ENCODE peak calls at places on chromosomes 2 and 18, in eight cellular contexts. One of them, this sample, is unnamed.

GRCh38 chr2:26412091-26412673 is 10.5 kb downstream of the DRC1 start:
- DNase-seq in mesothelial cell of epicardium: no peak
- DNase-seq in H9: no peak
- DNase-seq in endothelial cell: no peak
- DNase-seq in endothelial cell of umbilical vein: no peak
- DNase-seq in fibroblast of mammary gland: peak; percentile 11
- DNase-seq in fibroblast of lung: no peak
- DNase-seq in stomach: no peak
- DNase-seq in this sample: no peak

GRCh38 chr2:11071207-11071606 is 84.1 kb upstream of the SLC66A3 start:
- DNase-seq in mesothelial cell of epicardium: no peak
- DNase-seq in H9: peak; percentile 58
- DNase-seq in endothelial cell: no peak
- DNase-seq in endothelial cell of umbilical vein: no peak
- DNase-seq in fibroblast of mammary gland: peak; percentile 20
- DNase-seq in fibroblast of lung: no peak
- DNase-seq in stomach: no peak
- DNase-seq in this sample: no peak

GRCh38 chr2:28868611-28869010 is 1.5 kb downstream of the TRMT61B start:
- DNase-seq in mesothelial cell of epicardium: no peak
- DNase-seq in H9: no peak
- DNase-seq in endothelial cell: no peak
- DNase-seq in endothelial cell of umbilical vein: no peak
- DNase-seq in fibroblast of mammary gland: no peak
- DNase-seq in fibroblast of lung: no peak
- DNase-seq in stomach: no peak
- DNase-seq in this sample: peak; percentile 22

GRCh38 chr2:224378087-224379085 is 23.5 kb downstream of the FAM124B start:
- DNase-seq in mesothelial cell of epicardium: no peak
- DNase-seq in H9: no peak
- DNase-seq in endothelial cell: no peak
- DNase-seq in endothelial cell of umbilical vein: no peak
- DNase-seq in fibroblast of mammary gland: no peak
- DNase-seq in fibroblast of lung: no peak
- DNase-seq in stomach: no peak
- DNase-seq in this sample: no peak

GRCh38 chr2:96241227-96241626 is 24.6 kb downstream of the TMEM127 start:
- DNase-seq in mesothelial cell of epicardium: no peak
- DNase-seq in H9: peak; percentile 43
- DNase-seq in endothelial cell: no peak
- DNase-seq in endothelial cell of umbilical vein: no peak
- DNase-seq in fibroblast of mammary gland: no peak
- DNase-seq in fibroblast of lung: no peak
- DNase-seq in stomach: no peak
- DNase-seq in this sample: no peak

GRCh38 chr2:48219234-48219554 is 310.8 kb upstream of the STON1 start:
- DNase-seq in mesothelial cell of epicardium: no peak
- DNase-seq in H9: no peak
- DNase-seq in endothelial cell: no peak
- DNase-seq in endothelial cell of umbilical vein: no peak
- DNase-seq in fibroblast of mammary gland: no peak
- DNase-seq in fibroblast of lung: no peak
- DNase-seq in stomach: no peak
- DNase-seq in this sample: no peak

GRCh38 chr2:239625913-239626734 is 225.3 kb upstream of the HDAC4 start:
- DNase-seq in mesothelial cell of epicardium: no peak
- DNase-seq in H9: no peak
- DNase-seq in endothelial cell: no peak
- DNase-seq in endothelial cell of umbilical vein: no peak
- DNase-seq in fibroblast of mammary gland: no peak
- DNase-seq in fibroblast of lung: no peak
- DNase-seq in stomach: no peak
- DNase-seq in this sample: no peak

GRCh38 chr2:73059106-73059505 is 12.4 kb downstream of the SFXN5 start:
- DNase-seq in mesothelial cell of epicardium: no peak
- DNase-seq in H9: no peak
- DNase-seq in endothelial cell: no peak
- DNase-seq in endothelial cell of umbilical vein: no peak
- DNase-seq in fibroblast of mammary gland: no peak
- DNase-seq in fibroblast of lung: no peak
- DNase-seq in stomach: no peak
- DNase-seq in this sample: no peak

GRCh38 chr2:29196792-29197788 is 81.9 kb downstream of the CLIP4 start:
- DNase-seq in mesothelial cell of epicardium: peak; percentile 51
- DNase-seq in H9: peak; percentile 73
- DNase-seq in endothelial cell: peak; percentile 82
- DNase-seq in endothelial cell of umbilical vein: peak; percentile 56
- DNase-seq in fibroblast of mammary gland: peak; percentile 61
- DNase-seq in fibroblast of lung: peak; percentile 37
- DNase-seq in stomach: peak; percentile 76
- DNase-seq in this sample: no peak

GRCh38 chr2:112075490-112076260 is 20.6 kb downstream of the TMEM87B start:
- DNase-seq in mesothelial cell of epicardium: no peak
- DNase-seq in H9: no peak
- DNase-seq in endothelial cell: no peak
- DNase-seq in endothelial cell of umbilical vein: peak; percentile 86
- DNase-seq in fibroblast of mammary gland: no peak
- DNase-seq in fibroblast of lung: peak; percentile 77
- DNase-seq in stomach: no peak
- DNase-seq in this sample: no peak

GRCh38 chr2:12498703-12499102 is 218.0 kb upstream of the TRIB2 start:
- DNase-seq in mesothelial cell of epicardium: no peak
- DNase-seq in H9: no peak
- DNase-seq in endothelial cell: no peak
- DNase-seq in endothelial cell of umbilical vein: no peak
- DNase-seq in fibroblast of mammary gland: peak; percentile 87
- DNase-seq in fibroblast of lung: peak; percentile 59
- DNase-seq in stomach: no peak
- DNase-seq in this sample: no peak

GRCh38 chr18:34583895-34584294 is 126.2 kb upstream of the DTNA start:
- DNase-seq in mesothelial cell of epicardium: no peak
- DNase-seq in H9: no peak
- DNase-seq in endothelial cell: no peak
- DNase-seq in endothelial cell of umbilical vein: no peak
- DNase-seq in fibroblast of mammary gland: no peak
- DNase-seq in fibroblast of lung: no peak
- DNase-seq in stomach: no peak
- DNase-seq in this sample: no peak

GRCh38 chr2:45279356-45279755 is 270.1 kb upstream of the SIX2 start:
- DNase-seq in mesothelial cell of epicardium: no peak
- DNase-seq in H9: no peak
- DNase-seq in endothelial cell: no peak
- DNase-seq in endothelial cell of umbilical vein: no peak
- DNase-seq in fibroblast of mammary gland: no peak
- DNase-seq in fibroblast of lung: no peak
- DNase-seq in stomach: no peak
- DNase-seq in this sample: no peak

GRCh38 chr2:72131371-72131891 is 16.2 kb downstream of the CYP26B1 start:
- DNase-seq in mesothelial cell of epicardium: no peak
- DNase-seq in H9: peak; percentile 18
- DNase-seq in endothelial cell: peak; percentile 2
- DNase-seq in endothelial cell of umbilical vein: no peak
- DNase-seq in fibroblast of mammary gland: no peak
- DNase-seq in fibroblast of lung: no peak
- DNase-seq in stomach: no peak
- DNase-seq in this sample: no peak

GRCh38 chr18:5298156-5298852 is 2.8 kb upstream of the ZBTB14 start:
- DNase-seq in mesothelial cell of epicardium: no peak
- DNase-seq in H9: no peak
- DNase-seq in endothelial cell: no peak
- DNase-seq in endothelial cell of umbilical vein: no peak
- DNase-seq in fibroblast of mammary gland: no peak
- DNase-seq in fibroblast of lung: no peak
- DNase-seq in stomach: no peak
- DNase-seq in this sample: no peak

GRCh38 chr2:202429164-202429980 is 53.2 kb downstream of the BMPR2 start:
- DNase-seq in mesothelial cell of epicardium: no peak
- DNase-seq in H9: no peak
- DNase-seq in endothelial cell: no peak
- DNase-seq in endothelial cell of umbilical vein: peak; percentile 90
- DNase-seq in fibroblast of mammary gland: no peak
- DNase-seq in fibroblast of lung: peak; percentile 96
- DNase-seq in stomach: no peak
- DNase-seq in this sample: no peak

GRCh38 chr18:26405190-26405781 is 143.1 kb downstream of the KCTD1 start:
- DNase-seq in mesothelial cell of epicardium: no peak
- DNase-seq in H9: peak; percentile 47
- DNase-seq in endothelial cell: no peak
- DNase-seq in endothelial cell of umbilical vein: peak; percentile 46
- DNase-seq in fibroblast of mammary gland: peak; percentile 42
- DNase-seq in fibroblast of lung: peak; percentile 50
- DNase-seq in stomach: peak; percentile 48
- DNase-seq in this sample: no peak

GRCh38 chr18:49646864-49647263 is 85.0 kb downstream of the LIPG start:
- DNase-seq in mesothelial cell of epicardium: no peak
- DNase-seq in H9: no peak
- DNase-seq in endothelial cell: no peak
- DNase-seq in endothelial cell of umbilical vein: no peak
- DNase-seq in fibroblast of mammary gland: no peak
- DNase-seq in fibroblast of lung: no peak
- DNase-seq in stomach: no peak
- DNase-seq in this sample: no peak

DNA sequence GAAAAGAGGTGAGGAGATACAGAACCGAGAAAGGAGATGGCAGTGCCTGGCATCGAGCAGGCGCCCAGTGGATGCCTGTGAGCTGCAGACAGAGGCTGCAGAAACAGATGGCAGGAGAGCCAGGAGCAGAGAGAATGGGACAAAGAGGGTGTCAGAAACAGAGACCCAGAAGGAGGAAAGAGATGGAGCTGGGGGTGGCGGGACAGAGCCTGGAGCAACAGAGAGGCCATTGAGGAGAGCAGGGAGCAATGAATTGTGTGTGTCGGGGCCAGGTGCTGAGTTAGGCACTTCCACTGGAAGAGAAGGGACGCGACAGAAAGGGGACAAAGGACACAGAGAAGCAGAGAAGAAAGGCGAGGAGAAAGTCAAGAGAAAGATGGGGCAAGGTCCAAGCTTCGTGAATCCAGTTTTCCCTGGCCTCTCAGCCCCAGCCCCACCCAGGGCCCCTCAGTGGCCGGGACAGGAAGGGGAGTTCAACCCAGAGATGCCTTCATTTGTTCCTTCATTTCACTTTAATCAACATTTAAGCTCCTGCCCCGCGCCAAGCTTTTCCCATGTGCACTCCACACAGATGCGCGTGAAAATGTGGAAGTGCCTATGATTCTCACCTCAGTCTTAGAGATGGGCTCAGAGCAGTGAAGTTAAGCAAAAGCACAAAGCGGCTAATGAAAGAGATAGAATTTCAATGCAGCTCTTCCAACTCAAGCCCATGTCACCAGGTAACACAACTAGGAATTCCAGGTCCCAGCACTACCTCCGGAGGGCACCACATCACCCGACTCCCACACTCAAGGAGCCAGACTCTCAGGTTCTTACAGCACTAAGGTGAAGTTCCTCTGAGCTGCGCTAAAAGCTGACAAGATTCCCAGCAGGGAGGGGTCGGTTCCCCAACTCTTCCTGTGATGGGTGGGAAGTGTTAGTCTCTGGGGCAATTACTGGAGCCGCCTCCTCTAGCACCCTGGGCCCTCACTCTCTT is 55.2 kb downstream of the TNS1 start:
- DNase-seq in mesothelial cell of epicardium: no peak
- DNase-seq in H9: peak; percentile 74
- DNase-seq in endothelial cell: no peak
- DNase-seq in endothelial cell of umbilical vein: no peak
- DNase-seq in fibroblast of mammary gland: no peak
- DNase-seq in fibroblast of lung: no peak
- DNase-seq in stomach: peak; percentile 28
- DNase-seq in this sample: no peak
- TF ChIP-seq CTCF in mesothelial cell of epicardium: no peak
- TF ChIP-seq CTCF in H9: peak; percentile 55
- TF ChIP-seq CTCF in endothelial cell: no peak
- TF ChIP-seq CTCF in endothelial cell of umbilical vein: no peak
- TF ChIP-seq CTCF in fibroblast of mammary gland: no peak
- TF ChIP-seq CTCF in fibroblast of lung: no peak
- TF ChIP-seq CTCF in stomach: no peak
- TF ChIP-seq CTCF in this sample: peak; percentile 6

GRCh38 chr2:219495531-219496122 is 3.1 kb upstream of the GMPPA start:
- DNase-seq in mesothelial cell of epicardium: peak; percentile 46
- DNase-seq in H9: peak; percentile 83
- DNase-seq in endothelial cell: peak; percentile 79
- DNase-seq in endothelial cell of umbilical vein: peak; percentile 59
- DNase-seq in fibroblast of mammary gland: peak; percentile 67
- DNase-seq in fibroblast of lung: peak; percentile 77
- DNase-seq in stomach: peak; percentile 62
- DNase-seq in this sample: peak; percentile 92
- TF ChIP-seq CTCF in mesothelial cell of epicardium: peak; percentile 76
- TF ChIP-seq CTCF in H9: peak; percentile 80
- TF ChIP-seq CTCF in endothelial cell: peak; percentile 82
- TF ChIP-seq CTCF in endothelial cell of umbilical vein: peak; percentile 59
- TF ChIP-seq CTCF in fibroblast of mammary gland: peak; percentile 67
- TF ChIP-seq CTCF in fibroblast of lung: peak; percentile 60
- TF ChIP-seq CTCF in stomach: peak; percentile 45
- TF ChIP-seq CTCF in this sample: peak; percentile 63

GRCh38 chr2:715847-716573 is 38.8 kb upstream of the TMEM18 start:
- DNase-seq in mesothelial cell of epicardium: no peak
- DNase-seq in H9: no peak
- DNase-seq in endothelial cell: no peak
- DNase-seq in endothelial cell of umbilical vein: no peak
- DNase-seq in fibroblast of mammary gland: peak; percentile 19
- DNase-seq in fibroblast of lung: no peak
- DNase-seq in stomach: no peak
- DNase-seq in this sample: no peak

GRCh38 chr2:710867-711266 is 33.7 kb upstream of the TMEM18 start:
- DNase-seq in mesothelial cell of epicardium: no peak
- DNase-seq in H9: no peak
- DNase-seq in endothelial cell: no peak
- DNase-seq in endothelial cell of umbilical vein: no peak
- DNase-seq in fibroblast of mammary gland: no peak
- DNase-seq in fibroblast of lung: no peak
- DNase-seq in stomach: no peak
- DNase-seq in this sample: no peak

GRCh38 chr2:709138-709779 is 32.1 kb upstream of the TMEM18 start:
- DNase-seq in mesothelial cell of epicardium: no peak
- DNase-seq in H9: no peak
- DNase-seq in endothelial cell: no peak
- DNase-seq in endothelial cell of umbilical vein: no peak
- DNase-seq in fibroblast of mammary gland: no peak
- DNase-seq in fibroblast of lung: no peak
- DNase-seq in stomach: no peak
- DNase-seq in this sample: no peak

GRCh38 chr2:715038-715437 is 37.8 kb upstream of the TMEM18 start:
- DNase-seq in mesothelial cell of epicardium: no peak
- DNase-seq in H9: no peak
- DNase-seq in endothelial cell: no peak
- DNase-seq in endothelial cell of umbilical vein: no peak
- DNase-seq in fibroblast of mammary gland: no peak
- DNase-seq in fibroblast of lung: no peak
- DNase-seq in stomach: no peak
- DNase-seq in this sample: no peak

GRCh38 chr2:714005-714741 is 37.0 kb upstream of the TMEM18 start:
- DNase-seq in mesothelial cell of epicardium: no peak
- DNase-seq in H9: no peak
- DNase-seq in endothelial cell: peak; percentile 70
- DNase-seq in endothelial cell of umbilical vein: peak; percentile 8
- DNase-seq in fibroblast of mammary gland: peak; percentile 51
- DNase-seq in fibroblast of lung: peak; percentile 10
- DNase-seq in stomach: peak; percentile 69
- DNase-seq in this sample: no peak
- TF ChIP-seq CTCF in mesothelial cell of epicardium: peak; percentile 55
- TF ChIP-seq CTCF in H9: peak; percentile 84
- TF ChIP-seq CTCF in endothelial cell: peak; percentile 73
- TF ChIP-seq CTCF in endothelial cell of umbilical vein: peak; percentile 52
- TF ChIP-seq CTCF in fibroblast of mammary gland: peak; percentile 75
- TF ChIP-seq CTCF in fibroblast of lung: peak; percentile 62
- TF ChIP-seq CTCF in stomach: peak; percentile 62
- TF ChIP-seq CTCF in this sample: peak; percentile 72

GRCh38 chr2:68244456-68244855 is 7.9 kb downstream of the PPP3R1 start:
- DNase-seq in mesothelial cell of epicardium: no peak
- DNase-seq in H9: no peak
- DNase-seq in endothelial cell: no peak
- DNase-seq in endothelial cell of umbilical vein: no peak
- DNase-seq in fibroblast of mammary gland: peak; percentile 37
- DNase-seq in fibroblast of lung: no peak
- DNase-seq in stomach: no peak
- DNase-seq in this sample: no peak
- TF ChIP-seq CTCF in mesothelial cell of epicardium: no peak
- TF ChIP-seq CTCF in H9: peak; percentile 38
- TF ChIP-seq CTCF in endothelial cell: no peak
- TF ChIP-seq CTCF in endothelial cell of umbilical vein: no peak
- TF ChIP-seq CTCF in fibroblast of mammary gland: peak; percentile 35
- TF ChIP-seq CTCF in fibroblast of lung: peak; percentile 27
- TF ChIP-seq CTCF in stomach: no peak
- TF ChIP-seq CTCF in this sample: peak; percentile 23

This sample was measured in D721Med.